ENCODE peak calls at places on chromosomes 16 and 17, in six cellular contexts. O is sigmoid colon, F is A549, H is heart right ventricle, K is AG10803, U is spleen. A is an unnamed sample.

GRCh38 chr17:83155128-83156081 is 76.0 kb downstream of the METRNL start:
- DNase-seq in O (peak), F (no peak), H (no peak), K (peak), U (peak), A (peak)

GRCh38 chr17:1072551-1072961 is 75.6 kb downstream of the TIMM22 start:
- DNase-seq in O (no peak), F (no peak), H (no peak), K (no peak), U (peak), A (no peak)

GRCh38 chr16:78665373-78665772 is 565.9 kb downstream of the WWOX start:
- DNase-seq in O (no peak), F (no peak), H (no peak), K (peak), U (no peak), A (no peak)

GRCh38 chr17:57612202-57613071 is 132.7 kb downstream of the CCDC182 start:
- DNase-seq in O (no peak), F (no peak), H (no peak), K (no peak), U (no peak), A (no peak)

GRCh38 chr17:82063424-82064415 is 1.9 kb downstream of the DUS1L start:
- DNase-seq in O (no peak), F (no peak), H (no peak), K (no peak), U (peak), A (no peak)

GRCh38 chr17:72587773-72588511 is 467.1 kb downstream of the SOX9 start:
- DNase-seq in O (no peak), F (no peak), H (no peak), K (no peak), U (no peak), A (peak)

GRCh38 chr16:55035037-55035436 is 104.4 kb downstream of the IRX5 start:
- DNase-seq in O (no peak), F (peak), H (no peak), K (no peak), U (peak), A (no peak)

GRCh38 chr17:76872221-76872873 is 4.1 kb downstream of the MGAT5B start:
- DNase-seq in O (no peak), F (peak), H (no peak), K (peak), U (peak), A (peak)

GRCh38 chr16:732936-733335 is 6.0 kb downstream of the HAGHL start:
- DNase-seq in O (no peak), F (no peak), H (no peak), K (no peak), U (no peak), A (no peak)

GRCh38 chr17:64061157-64061898 is 40.9 kb upstream of the ICAM2 start:
- DNase-seq in O (no peak), F (no peak), H (no peak), K (no peak), U (no peak), A (no peak)

GRCh38 chr16:30091474-30092372 is at the start of gene TBX6:
- DNase-seq in O (peak), F (peak), H (peak), K (peak), U (peak), A (peak)

GRCh38 chr17:29777663-29778062 is 152.4 kb downstream of the SSH2 start:
- DNase-seq in O (no peak), F (no peak), H (no peak), K (no peak), U (no peak), A (no peak)

GRCh38 chr16:5863207-5863606 is 765.6 kb upstream of the EEF2KMT start:
- DNase-seq in O (no peak), F (no peak), H (no peak), K (no peak), U (no peak), A (no peak)

GRCh38 chr17:20896153-20896649 is 146.6 kb downstream of the USP22 start:
- DNase-seq in O (peak), F (no peak), H (peak), K (peak), U (no peak), A (peak)

GRCh38 chr17:76584427-76585047 is 1.1 kb downstream of the ST6GALNAC2 start:
- DNase-seq in O (peak), F (no peak), H (no peak), K (no peak), U (no peak), A (no peak)

DNA sequence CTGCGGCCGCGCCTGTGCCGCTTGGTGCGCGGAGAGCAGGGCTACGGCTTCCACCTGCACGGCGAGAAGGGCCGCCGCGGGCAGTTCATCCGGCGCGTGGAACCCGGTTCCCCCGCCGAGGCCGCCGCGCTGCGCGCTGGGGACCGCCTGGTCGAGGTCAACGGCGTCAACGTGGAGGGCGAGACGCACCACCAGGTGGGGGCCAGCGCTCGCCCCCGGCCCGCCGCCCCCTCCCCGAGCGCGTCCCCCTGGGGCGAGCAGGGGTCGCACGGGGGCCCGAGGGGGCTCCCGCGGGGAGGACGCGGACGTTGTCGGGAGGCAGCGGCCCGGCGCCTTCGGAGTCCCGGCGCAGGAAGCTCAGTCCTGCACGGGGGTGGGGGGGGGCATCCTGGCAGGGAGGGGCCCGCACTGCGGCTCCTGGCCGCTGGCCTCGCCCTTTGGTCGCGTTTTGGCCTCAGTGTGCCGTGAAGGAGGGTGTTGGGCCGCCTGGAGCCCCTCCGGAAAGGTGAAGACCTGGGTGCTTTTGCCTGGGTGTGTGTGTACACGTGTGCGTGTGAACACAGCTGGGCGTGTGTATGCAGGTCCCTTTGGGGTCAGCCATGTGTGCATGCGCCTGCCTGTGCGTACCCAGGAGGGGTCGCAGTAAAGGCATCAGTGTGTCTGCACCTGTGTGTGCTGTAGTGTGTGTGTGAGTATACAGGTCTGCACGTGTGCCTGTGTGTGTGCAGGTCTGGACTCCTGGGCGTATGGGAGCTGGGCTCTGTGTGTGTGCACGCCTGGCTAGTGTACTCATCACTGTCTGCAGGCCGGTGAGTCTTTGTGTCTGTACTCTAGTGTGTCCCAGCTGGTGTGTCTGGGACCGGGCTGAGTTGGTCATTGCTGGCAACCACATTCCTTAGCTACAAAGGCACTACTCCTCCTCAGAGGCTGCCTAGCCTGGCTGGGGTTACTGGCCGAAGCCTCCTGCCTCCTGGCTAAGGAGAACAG is 615 bp downstream of the NHERF2 start:
- DNase-seq in O (no peak), F (no peak), H (peak), K (peak), U (peak), A (no peak)
- TF ChIP-seq CTCF in O (no peak), F (no peak), H (no peak), K (no peak), U (no peak), A (no peak)

DNA sequence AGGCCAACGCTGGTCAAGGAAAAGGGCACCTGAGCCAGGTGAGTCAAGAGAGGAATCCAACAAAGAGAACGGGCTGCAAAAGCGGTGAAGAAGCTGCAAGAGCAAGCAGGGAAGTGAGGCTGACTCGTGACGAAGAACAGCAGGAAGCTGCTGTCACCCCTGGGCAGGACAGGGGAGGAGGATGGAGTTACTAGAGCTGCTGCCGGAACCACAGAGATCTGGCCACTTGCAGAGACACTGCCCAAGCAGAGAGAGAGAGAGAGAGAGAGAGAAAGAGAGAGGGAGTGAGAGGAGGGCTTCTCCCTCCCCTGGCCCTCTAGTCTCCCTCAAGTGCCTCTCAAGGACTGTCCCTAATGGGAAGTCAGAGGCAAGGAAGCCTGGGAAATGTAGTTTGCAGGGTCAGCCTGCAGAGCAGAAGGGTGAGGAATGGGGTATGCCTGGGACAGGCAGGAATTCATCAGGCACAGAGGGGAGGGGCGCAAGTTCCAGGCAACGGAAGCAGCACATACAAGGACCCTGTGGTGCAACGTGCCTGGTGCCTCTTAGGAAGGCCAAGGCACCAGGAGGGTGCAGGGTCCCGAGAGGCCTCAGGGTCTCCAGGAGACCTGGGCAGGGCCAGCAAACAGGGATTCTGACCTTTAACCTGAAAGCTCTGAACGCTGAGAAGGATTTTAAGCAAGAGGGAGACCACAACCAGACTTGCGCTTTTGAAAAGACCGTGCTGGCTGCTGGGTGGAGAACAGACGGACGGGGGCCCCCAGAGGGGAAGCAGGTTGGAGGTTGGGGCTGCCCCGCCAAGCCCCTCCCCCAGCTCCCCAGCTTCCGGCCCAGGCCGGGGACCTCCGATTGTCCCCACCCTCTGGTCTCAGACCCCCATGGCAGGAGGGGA is 45.8 kb upstream of the CIBAR2 start:
- DNase-seq in O (no peak), F (no peak), H (no peak), K (peak), U (no peak), A (no peak)
- H3K4me3 ChIP-seq in O (no peak), F (no peak), H (peak), K (peak), U (peak), A (no peak)

GRCh38 chr16:73215482-73216377 is 167.8 kb upstream of the ZFHX3 start:
- DNase-seq in O (no peak), F (no peak), H (no peak), K (no peak), U (no peak), A (no peak)

GRCh38 chr16:73217654-73218053 is 169.7 kb upstream of the ZFHX3 start:
- DNase-seq in O (no peak), F (no peak), H (no peak), K (no peak), U (no peak), A (no peak)

GRCh38 chr16:73216932-73217331 is 169.0 kb upstream of the ZFHX3 start:
- DNase-seq in O (no peak), F (no peak), H (no peak), K (no peak), U (no peak), A (no peak)

GRCh38 chr16:73214825-73215481 is 167.0 kb upstream of the ZFHX3 start:
- DNase-seq in O (no peak), F (no peak), H (no peak), K (peak), U (no peak), A (peak)

GRCh38 chr16:73219176-73219575 is 171.2 kb upstream of the ZFHX3 start:
- DNase-seq in O (no peak), F (no peak), H (no peak), K (no peak), U (no peak), A (no peak)
- TF ChIP-seq CTCF in O (no peak), F (no peak), H (no peak), K (peak), U (no peak), A (peak)

GRCh38 chr16:68286153-68287074 is 22.1 kb downstream of the SLC7A6 start:
- DNase-seq in O (no peak), F (no peak), H (no peak), K (no peak), U (no peak), A (no peak)
- H3K4me3 ChIP-seq in O (no peak), F (no peak), H (no peak), K (no peak), U (peak), A (no peak)

DNA sequence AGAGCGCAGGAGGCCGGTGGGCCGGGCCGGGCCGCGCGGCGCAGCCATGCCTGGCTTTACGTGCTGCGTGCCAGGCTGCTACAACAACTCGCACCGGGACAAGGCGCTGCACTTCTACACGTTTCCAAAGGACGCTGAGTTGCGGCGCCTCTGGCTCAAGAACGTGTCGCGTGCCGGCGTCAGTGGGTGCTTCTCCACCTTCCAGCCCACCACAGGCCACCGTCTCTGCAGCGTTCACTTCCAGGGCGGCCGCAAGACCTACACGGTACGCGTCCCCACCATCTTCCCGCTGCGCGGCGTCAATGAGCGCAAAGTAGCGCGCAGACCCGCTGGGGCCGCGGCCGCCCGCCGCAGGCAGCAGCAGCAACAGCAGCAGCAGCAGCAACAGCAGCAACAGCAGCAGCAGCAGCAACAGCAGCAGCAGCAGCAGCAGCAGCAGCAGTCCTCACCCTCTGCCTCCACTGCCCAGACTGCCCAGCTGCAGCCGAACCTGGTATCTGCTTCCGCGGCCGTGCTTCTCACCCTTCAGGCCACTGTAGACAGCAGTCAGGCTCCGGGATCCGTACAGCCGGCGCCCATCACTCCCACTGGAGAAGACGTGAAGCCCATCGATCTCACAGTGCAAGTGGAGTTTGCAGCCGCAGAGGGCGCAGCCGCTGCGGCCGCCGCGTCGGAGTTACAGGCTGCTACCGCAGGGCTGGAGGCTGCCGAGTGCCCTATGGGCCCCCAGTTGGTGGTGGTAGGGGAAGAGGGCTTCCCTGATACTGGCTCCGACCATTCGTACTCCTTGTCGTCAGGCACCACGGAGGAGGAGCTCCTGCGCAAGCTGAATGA is 606 bp downstream of the THAP11 start:
- DNase-seq in O (peak), F (no peak), H (peak), K (peak), U (peak), A (peak)
- TF ChIP-seq CTCF in O (no peak), F (no peak), H (peak), K (peak), U (no peak), A (peak)

GRCh38 chr17:49260011-49260921 is 29.7 kb upstream of the PHOSPHO1 start:
- DNase-seq in O (peak), F (peak), H (peak), K (peak), U (peak), A (peak)

GRCh38 chr17:49259663-49260010 is 29.1 kb upstream of the PHOSPHO1 start:
- DNase-seq in O (no peak), F (no peak), H (peak), K (no peak), U (no peak), A (no peak)

GRCh38 chr17:49266233-49266632 is 35.6 kb upstream of the PHOSPHO1 start:
- DNase-seq in O (no peak), F (no peak), H (no peak), K (no peak), U (no peak), A (no peak)

GRCh38 chr17:49257296-49257695 is 26.7 kb upstream of the PHOSPHO1 start:
- DNase-seq in O (no peak), F (no peak), H (no peak), K (no peak), U (no peak), A (no peak)

GRCh38 chr17:49260922-49261291 is 30.3 kb upstream of the PHOSPHO1 start:
- DNase-seq in O (no peak), F (no peak), H (no peak), K (no peak), U (no peak), A (no peak)
- H3K4me3 ChIP-seq in O (peak), F (no peak), H (peak), K (peak), U (peak), A (no peak)

GRCh38 chr16:13896543-13897182 is 23.3 kb upstream of the ERCC4 start:
- DNase-seq in O (no peak), F (no peak), H (no peak), K (no peak), U (no peak), A (no peak)
- TF ChIP-seq CTCF in O (no peak), F (peak), H (no peak), K (peak), U (no peak), A (peak)